ENCODE peak calls at places on chromosomes 3 and 15, in seven cellular contexts. M is body of pancreas, F is IMR-90, D is Calu3, E is HCT116, Z is foreskin fibroblast, I is glutamatergic neuron. H is an unnamed sample.

GRCh38 chr15:95269247-95270155 is 1038.1 kb downstream of the MCTP2 start:
- DNase-seq in Z (no peak), I (no peak), D (no peak), E (no peak), F (no peak), M (no peak), H (no peak)

GRCh38 chr3:130933801-130934345 is 40.0 kb downstream of the ATP2C1 start:
- DNase-seq in I (no peak), F (peak), D (no peak), M (no peak), Z (no peak), E (no peak), H (no peak)

GRCh38 chr3:123801474-123801873 is 82.7 kb downstream of the MYLK start:
- DNase-seq in E (no peak), D (no peak), M (no peak), Z (no peak), I (no peak), F (no peak), H (no peak)

GRCh38 chr3:172511783-172512357 is 11.4 kb downstream of the TNFSF10 start:
- DNase-seq in I (no peak), E (no peak), Z (no peak), F (no peak), D (no peak), M (no peak), H (no peak)

GRCh38 chr15:82122754-82123400 is 77.1 kb upstream of the MEX3B start:
- DNase-seq in D (peak), F (peak), E (peak), Z (peak), M (no peak), I (no peak), H (no peak)

GRCh38 chr3:184601576-184602405 is 40.2 kb downstream of the EPHB3 start:
- DNase-seq in M (no peak), F (no peak), E (no peak), D (no peak), Z (no peak), I (no peak), H (no peak)

GRCh38 chr3:16174389-16174788 is at the start of gene GALNT15:
- DNase-seq in E (no peak), M (peak), I (peak), Z (peak), D (no peak), F (peak), H (no peak)

GRCh38 chr15:41512078-41512394 is 1.6 kb downstream of the LTK start:
- DNase-seq in F (no peak), I (no peak), Z (no peak), M (no peak), E (no peak), D (no peak), H (no peak)

GRCh38 chr3:194205675-194206133 is 69.8 kb downstream of the HES1 start:
- DNase-seq in F (no peak), Z (no peak), M (no peak), E (peak), D (peak), I (peak), H (no peak)

GRCh38 chr3:141266797-141267555 is 35.4 kb downstream of the PXYLP1 start:
- DNase-seq in D (no peak), M (no peak), I (no peak), E (no peak), F (no peak), Z (no peak), H (no peak)

GRCh38 chr3:174477491-174477890 is 381.6 kb upstream of the NAALADL2 start:
- DNase-seq in F (no peak), D (no peak), Z (no peak), I (no peak), E (no peak), M (no peak), H (no peak)

GRCh38 chr3:52446631-52447511 is 2.0 kb upstream of the SEMA3G start:
- DNase-seq in D (peak), I (peak), F (peak), Z (peak), E (peak), M (peak), H (no peak)

GRCh38 chr3:20056727-20057611 is 16.7 kb downstream of the KAT2B start:
- DNase-seq in Z (peak), E (no peak), I (no peak), D (no peak), F (peak), M (no peak), H (no peak)

GRCh38 chr3:104425416-104425815 is 941.3 kb upstream of the ALCAM start:
- DNase-seq in I (no peak), F (peak), E (no peak), M (no peak), Z (no peak), D (no peak), H (no peak)

GRCh38 chr15:69232144-69232543 is 66.6 kb upstream of the PAQR5 start:
- DNase-seq in M (no peak), I (no peak), D (no peak), E (no peak), Z (peak), F (peak), H (no peak)

GRCh38 chr15:81666828-81667227 is 292.8 kb upstream of the TMC3 start:
- DNase-seq in F (peak), I (no peak), Z (no peak), E (no peak), M (no peak), D (no peak), H (no peak)

GRCh38 chr3:120338517-120338916 is 10.6 kb downstream of the LRRC58 start:
- DNase-seq in D (no peak), Z (no peak), F (no peak), E (no peak), I (no peak), M (no peak), H (no peak)

GRCh38 chr15:64622410-64623260 is 152.8 kb downstream of the RBPMS2 start:
- DNase-seq in D (no peak), E (no peak), F (no peak), I (no peak), M (no peak), Z (no peak), H (no peak)

GRCh38 chr15:47384316-47384715 is 333.0 kb upstream of the SEMA6D start:
- DNase-seq in E (no peak), F (peak), D (no peak), Z (peak), M (no peak), I (peak), H (no peak)

GRCh38 chr3:182807056-182807455 is 13.8 kb downstream of the ATP11B start:
- DNase-seq in D (no peak), E (no peak), Z (no peak), M (no peak), I (no peak), F (no peak), H (no peak)

GRCh38 chr3:9398715-9399708 is 1.6 kb downstream of the SETD5 start:
- DNase-seq in E (no peak), F (peak), Z (peak), M (peak), I (no peak), D (no peak), H (no peak)

GRCh38 chr15:63195257-63196023 is 6.0 kb downstream of the RAB8B start:
- DNase-seq in D (no peak), E (no peak), F (no peak), I (no peak), M (no peak), Z (no peak), H (no peak)

GRCh38 chr15:75834011-75834410 is 9.2 kb upstream of the UBE2Q2 start:
- DNase-seq in Z (no peak), M (no peak), F (no peak), I (no peak), E (no peak), D (no peak), H (no peak)

GRCh38 chr3:64405211-64405818 is 180.0 kb upstream of the PRICKLE2 start:
- DNase-seq in E (no peak), I (no peak), D (no peak), M (no peak), Z (no peak), F (peak), H (no peak)

GRCh38 chr3:135248217-135248616 is 453.2 kb downstream of the EPHB1 start:
- DNase-seq in F (no peak), I (no peak), Z (no peak), M (no peak), E (no peak), D (no peak), H (no peak)

GRCh38 chr3:124800511-124801374 is 70.5 kb downstream of the UMPS start:
- DNase-seq in Z (no peak), E (no peak), M (peak), F (peak), D (no peak), I (no peak), H (no peak)

GRCh38 chr15:95405447-95405846 is 925.1 kb upstream of the NR2F2 start:
- DNase-seq in F (peak), M (no peak), I (no peak), D (no peak), E (no peak), Z (peak), H (no peak)

GRCh38 chr3:171614318-171614967 is 154.2 kb upstream of the TNIK start:
- DNase-seq in F (peak), M (peak), I (peak), E (no peak), D (peak), Z (no peak), H (peak)

GRCh38 chr3:155730843-155731242 is 14.0 kb downstream of the PLCH1 start:
- DNase-seq in E (no peak), M (no peak), I (no peak), Z (no peak), D (peak), F (no peak), H (no peak)

GRCh38 chr3:138282836-138283235 is 46.8 kb downstream of the NME9 start:
- DNase-seq in F (no peak), I (no peak), E (no peak), D (no peak), M (no peak), Z (no peak), H (no peak)

GRCh38 chr3:167729591-167729990 is 5.1 kb downstream of the PDCD10 start:
- DNase-seq in M (no peak), F (no peak), I (no peak), Z (no peak), E (no peak), D (no peak), H (no peak)

GRCh38 chr3:117629505-117629904 is 919.9 kb downstream of the TUSC7 start:
- DNase-seq in E (no peak), M (no peak), I (no peak), Z (no peak), D (no peak), F (no peak), H (no peak)

GRCh38 chr3:28726840-28727239 is 378.2 kb upstream of the AZI2 start:
- DNase-seq in M (peak), F (no peak), D (peak), E (peak), Z (no peak), I (peak), H (no peak)

GRCh38 chr3:41450416-41451231 is 251.3 kb downstream of the CTNNB1 start:
- DNase-seq in M (no peak), F (no peak), I (no peak), E (no peak), D (no peak), Z (no peak), H (no peak)

GRCh38 chr3:110149763-110150162 is 812.4 kb upstream of the DPPA4 start:
- DNase-seq in M (no peak), D (no peak), E (no peak), Z (no peak), I (no peak), F (peak), H (no peak)

GRCh38 chr3:89364309-89364708 is 256.9 kb downstream of the EPHA3 start:
- DNase-seq in E (no peak), I (no peak), D (no peak), Z (no peak), F (no peak), M (no peak), H (no peak)

DNA sequence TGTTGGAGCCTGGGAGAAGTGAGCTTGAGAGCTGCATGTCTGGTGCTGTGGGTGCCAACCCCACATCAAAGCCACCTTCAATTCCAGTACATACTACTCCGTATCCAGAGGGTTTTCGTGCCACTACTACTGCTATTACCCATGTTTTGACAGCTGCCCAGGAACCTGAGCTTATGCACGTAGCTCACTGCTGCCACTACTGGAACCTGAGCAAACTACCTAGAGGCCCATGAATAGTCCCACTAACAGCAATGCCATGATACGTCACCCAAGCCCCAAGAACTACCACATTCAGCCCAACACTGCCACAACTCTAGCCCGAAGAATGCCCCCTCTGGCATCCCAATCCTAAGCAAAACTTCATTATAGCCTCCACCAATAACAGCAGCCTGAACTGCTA is 215.2 kb upstream of the BCHE start:
- DNase-seq in M (no peak), I (no peak), F (no peak), E (no peak), D (no peak), Z (no peak), H (no peak)
- TF ChIP-seq CTCF in M (no peak), I (no peak), F (no peak), E (peak), D (no peak), Z (no peak), H (no peak)

GRCh38 chr3:61935819-61936218 is 374.4 kb downstream of the PTPRG start:
- DNase-seq in M (no peak), F (no peak), E (no peak), D (no peak), I (no peak), Z (no peak), H (no peak)

GRCh38 chr3:61938878-61939549 is 377.6 kb downstream of the PTPRG start:
- DNase-seq in Z (no peak), I (no peak), F (no peak), D (no peak), M (peak), E (no peak), H (no peak)

GRCh38 chr3:61932499-61932898 is 371.1 kb downstream of the PTPRG start:
- DNase-seq in F (no peak), E (no peak), D (no peak), I (no peak), M (no peak), Z (no peak), H (no peak)

GRCh38 chr3:61940241-61940640 is 378.9 kb downstream of the PTPRG start:
- DNase-seq in I (no peak), D (no peak), Z (no peak), M (no peak), E (no peak), F (no peak), H (no peak)

GRCh38 chr3:61936344-61936937 is 375.1 kb downstream of the PTPRG start:
- DNase-seq in M (no peak), F (peak), Z (no peak), E (no peak), D (no peak), I (peak), H (no peak)
- TF ChIP-seq CTCF in M (peak), F (peak), Z (peak), E (peak), D (no peak), I (peak), H (peak)

GRCh38 chr3:42880601-42881451 is 5.1 kb upstream of the CYP8B1 start:
- DNase-seq in I (peak), Z (peak), M (peak), D (peak), F (peak), E (peak), H (peak)
- TF ChIP-seq CTCF in I (peak), Z (peak), M (peak), D (peak), F (peak), E (peak), H (peak)

GRCh38 chr3:98359993-98360675 is 6.5 kb downstream of the OR5K4 start:
- DNase-seq in M (no peak), I (no peak), F (no peak), D (peak), Z (no peak), E (peak), H (no peak)
- TF ChIP-seq CTCF in M (no peak), I (no peak), F (no peak), D (no peak), Z (no peak), E (peak), H (no peak)

GRCh38 chr3:136861890-136862610 is at the start of gene NCK1:
- DNase-seq in E (peak), M (peak), D (peak), I (peak), F (peak), Z (peak), H (peak)
- TF ChIP-seq CTCF in E (peak), M (peak), D (no peak), I (no peak), F (peak), Z (peak), H (no peak)

DNA sequence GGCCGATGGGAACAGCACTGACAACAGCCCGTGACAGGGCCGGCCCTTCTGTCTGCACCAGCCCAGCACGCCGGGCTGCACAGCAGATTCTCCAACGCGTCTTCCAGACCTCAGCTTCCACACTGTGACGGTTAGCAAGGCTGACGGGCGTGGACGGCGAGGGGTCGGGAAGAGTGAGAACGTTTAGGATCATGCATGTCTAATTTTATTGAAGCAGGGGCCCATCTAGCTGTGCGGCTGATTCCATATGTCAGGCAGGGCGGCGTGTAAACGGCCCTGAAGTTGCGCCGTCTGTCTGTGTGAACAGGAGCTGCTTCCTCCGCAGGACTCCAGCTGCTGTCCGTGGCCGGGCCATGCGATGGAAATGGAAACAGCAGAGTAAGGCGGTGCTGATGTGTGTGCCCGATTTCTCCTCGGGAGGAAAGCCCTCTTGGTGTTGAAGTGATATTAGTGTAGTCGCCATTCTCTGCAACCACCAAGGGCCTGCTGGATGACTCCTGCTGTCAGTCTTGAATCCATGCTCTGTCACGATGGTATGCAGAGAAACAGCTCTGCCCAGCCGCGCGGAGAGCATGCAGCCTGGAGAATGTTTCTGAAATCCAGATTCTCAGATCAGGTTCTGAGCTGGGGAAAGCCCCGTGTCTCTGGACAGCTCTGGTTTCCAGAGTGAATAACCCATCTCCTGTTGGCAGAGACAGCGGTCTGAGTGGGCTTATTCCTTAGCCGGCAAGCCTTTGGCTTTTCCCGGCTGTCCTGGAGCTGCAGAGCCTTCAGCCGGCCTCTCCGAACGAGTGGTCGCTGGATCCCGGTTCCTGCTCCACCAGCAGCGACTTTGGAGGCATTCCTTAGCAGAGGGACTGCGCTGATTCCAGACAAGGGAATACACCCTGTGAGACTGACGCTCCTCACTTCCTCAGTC is 158.1 kb upstream of the UBE3A start:
- DNase-seq in Z (no peak), F (no peak), I (no peak), M (no peak), E (no peak), D (no peak), H (no peak)
- TF ChIP-seq CTCF in Z (no peak), F (no peak), I (no peak), M (no peak), E (no peak), D (no peak), H (no peak)

GRCh38 chr15:42800731-42801474 is 64.0 kb upstream of the CDAN1 start:
- DNase-seq in E (no peak), M (no peak), Z (no peak), D (no peak), I (no peak), F (no peak), H (no peak)
- TF ChIP-seq CTCF in E (peak), M (no peak), Z (no peak), D (no peak), I (no peak), F (no peak), H (no peak)

GRCh38 chr15:67194171-67195114 is 60.0 kb downstream of the AAGAB start:
- DNase-seq in Z (no peak), E (no peak), D (no peak), M (no peak), F (no peak), I (no peak), H (no peak)

GRCh38 chr15:67196672-67197363 is 57.6 kb downstream of the AAGAB start:
- DNase-seq in F (peak), E (no peak), M (no peak), D (no peak), I (no peak), Z (peak), H (no peak)

GRCh38 chr15:67195305-67195704 is 59.2 kb downstream of the AAGAB start:
- DNase-seq in I (no peak), E (no peak), Z (no peak), F (no peak), D (no peak), M (no peak), H (no peak)

GRCh38 chr15:67197364-67197695 is 57.1 kb downstream of the AAGAB start:
- DNase-seq in M (no peak), D (no peak), Z (no peak), F (no peak), E (no peak), I (no peak), H (no peak)

DNA sequence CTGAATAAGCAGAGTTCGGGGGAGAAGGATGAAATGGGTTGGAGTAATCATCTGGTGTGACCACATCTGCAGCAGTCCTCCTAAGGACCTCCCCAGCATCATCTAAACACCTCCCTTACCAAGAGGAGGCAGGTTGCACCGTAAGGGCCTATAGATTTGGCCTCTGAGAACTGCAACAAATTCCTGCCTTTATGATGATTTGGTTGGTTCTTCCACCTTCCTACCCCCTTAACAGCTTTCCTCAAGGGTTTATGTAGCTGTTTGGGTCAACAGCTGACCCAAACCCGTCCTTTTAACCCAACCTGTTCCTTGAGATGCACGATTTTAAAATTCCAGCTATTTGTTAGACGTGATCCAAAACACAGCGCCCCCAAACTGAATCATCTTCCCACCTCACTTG is 58.2 kb downstream of the AAGAB start:
- DNase-seq in E (no peak), I (no peak), D (no peak), Z (no peak), M (no peak), F (peak), H (no peak)
- TF ChIP-seq CTCF in E (no peak), I (no peak), D (no peak), Z (no peak), M (no peak), F (no peak), H (no peak)

H was measured in mesothelial cell of epicardium.